ENCODE peak calls at places on chromosomes 13 and 19, in ten cellular contexts. C, P, J, O, E, H, A, N, Z and V are unnamed samples.

GRCh38 chr13:32427852-32428580 is at the start of gene N4BP2L1:
- DNase-seq in C (peak; percentile 83), J (peak; percentile 63), Z (peak; percentile 92), O (peak; percentile 88), H (no peak), A (peak; percentile 34), E (peak; percentile 50), P (peak; percentile 64), N (peak; percentile 44), V (peak; percentile 31)

GRCh38 chr19:756232-756631 is 5.3 kb downstream of the MISP start:
- DNase-seq in H (no peak), E (no peak), J (no peak), A (peak; percentile 36), P (no peak), N (peak; percentile 73), Z (no peak), O (no peak), C (no peak), V (peak; percentile 26)

GRCh38 chr13:77544365-77544764 is 8.9 kb downstream of the SCEL start:
- DNase-seq in N (peak; percentile 20), P (peak; percentile 72), J (peak; percentile 25), E (peak; percentile 14), C (peak; percentile 67), H (peak; percentile 48), Z (peak; percentile 27), O (peak; percentile 53), A (peak; percentile 63), V (peak; percentile 5)

GRCh38 chr19:5973867-5974635 is 3.9 kb downstream of the RANBP3 start:
- DNase-seq in E (no peak), H (no peak), P (no peak), A (no peak), Z (no peak), C (no peak), O (no peak), J (no peak), N (no peak), V (no peak)

GRCh38 chr19:43504426-43505185 is at the start of gene PHLDB3:
- DNase-seq in N (no peak), O (peak; percentile 59), C (peak; percentile 63), H (no peak), E (peak; percentile 48), Z (peak; percentile 45), A (no peak), J (no peak), P (no peak), V (peak; percentile 12)

GRCh38 chr19:12647490-12648071 is 19.0 kb downstream of the MAN2B1 start:
- DNase-seq in E (no peak), O (peak; percentile 88), Z (peak; percentile 82), P (no peak), J (no peak), C (peak; percentile 88), H (no peak), A (peak; percentile 19), N (peak; percentile 47), V (peak; percentile 16)

GRCh38 chr19:572891-573825 is 762 bp downstream of the BSG start:
- DNase-seq in J (no peak), H (no peak), Z (peak; percentile 68), E (peak; percentile 69), A (peak; percentile 65), P (peak; percentile 43), N (peak; percentile 67), C (peak; percentile 80), O (peak; percentile 63), V (peak; percentile 52)

GRCh38 chr19:12603714-12604113 is 6.9 kb downstream of the ZNF490 start:
- DNase-seq in H (peak; percentile 73), N (no peak), P (no peak), C (no peak), O (no peak), Z (no peak), J (no peak), E (no peak), A (peak; percentile 66), V (peak; percentile 36)

GRCh38 chr13:110010433-110011135 is 224.2 kb upstream of the IRS2 start:
- DNase-seq in C (no peak), N (peak; percentile 4), Z (no peak), A (peak; percentile 45), E (no peak), P (no peak), J (no peak), H (no peak), O (no peak), V (no peak)

GRCh38 chr19:12639901-12640613 is 26.5 kb downstream of the MAN2B1 start:
- DNase-seq in C (peak; percentile 91), N (peak; percentile 85), P (peak; percentile 81), Z (peak; percentile 84), H (peak; percentile 16), J (peak; percentile 52), E (peak; percentile 85), A (peak; percentile 69), O (peak; percentile 89), V (peak; percentile 80)

GRCh38 chr19:18500820-18501219 is 21.1 kb downstream of the ELL start:
- DNase-seq in J (no peak), H (no peak), A (no peak), Z (no peak), P (peak; percentile 77), C (peak; percentile 72), O (peak; percentile 78), N (no peak), E (no peak), V (no peak)

GRCh38 chr19:55276720-55277430 is 3.0 kb downstream of the HSPBP1 start:
- DNase-seq in A (no peak), H (no peak), E (no peak), Z (no peak), C (no peak), P (no peak), N (no peak), J (no peak), O (no peak), V (no peak)

DNA sequence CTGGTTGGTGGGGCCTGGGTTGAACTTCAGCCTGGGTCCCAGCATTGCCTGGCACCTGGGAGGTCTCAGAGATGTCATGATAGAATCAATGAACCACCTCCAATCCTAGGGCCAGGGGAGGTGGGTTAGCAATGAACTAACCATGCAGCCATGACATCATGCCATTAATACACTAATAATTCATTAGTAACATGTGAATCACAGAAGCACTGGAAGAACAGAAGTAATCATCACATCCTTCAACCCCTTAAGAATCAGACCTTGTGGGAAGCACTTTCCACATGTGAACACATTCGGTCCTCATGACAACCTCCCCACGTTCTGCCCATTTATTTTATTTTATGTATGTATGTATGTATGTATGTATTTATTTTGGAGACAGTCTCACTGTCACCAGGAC is 6.9 kb downstream of the NOSIP start:
- DNase-seq in A (no peak), J (no peak), P (no peak), Z (no peak), N (no peak), E (no peak), O (no peak), H (no peak), C (no peak), V (no peak)
- H3K4me3 ChIP-seq in A (no peak overlapping the region), J (no peak overlapping the region), P (no peak overlapping the region), Z (no peak overlapping the region), N (no peak overlapping the region), E (no peak overlapping the region), O (no peak overlapping the region), H (no peak overlapping the region), C (peak overlapping the region; percentile 7), V (no peak overlapping the region)

DNA sequence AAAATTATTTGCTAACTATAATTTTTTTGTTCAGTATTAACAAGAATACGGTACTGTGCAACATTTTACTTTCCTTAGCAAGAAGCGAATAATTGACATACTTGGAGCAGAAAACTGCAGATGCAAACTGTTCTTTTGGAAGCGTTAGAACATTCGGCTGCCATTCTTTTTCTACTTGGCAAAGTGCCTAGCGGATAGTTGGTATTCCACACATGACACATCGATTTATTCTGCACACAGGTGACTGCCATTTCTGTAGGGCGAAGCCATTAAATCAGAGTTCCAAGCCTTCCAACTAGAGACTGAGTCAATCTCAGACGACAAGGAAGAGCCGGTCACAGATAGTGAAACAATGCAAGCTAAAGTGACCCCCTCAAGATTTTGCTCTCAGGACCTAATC is 117.4 kb downstream of the TRPC4 start:
- DNase-seq in H (no peak), P (no peak), A (no peak), N (no peak), C (no peak), Z (no peak), O (no peak), J (no peak), E (no peak), V (no peak)
- TF ChIP-seq CTCF in H (no peak), P (no peak), A (no peak), N (no peak), C (no peak), Z (no peak), O (no peak), J (no peak), E (no peak), V (no peak)

DNA sequence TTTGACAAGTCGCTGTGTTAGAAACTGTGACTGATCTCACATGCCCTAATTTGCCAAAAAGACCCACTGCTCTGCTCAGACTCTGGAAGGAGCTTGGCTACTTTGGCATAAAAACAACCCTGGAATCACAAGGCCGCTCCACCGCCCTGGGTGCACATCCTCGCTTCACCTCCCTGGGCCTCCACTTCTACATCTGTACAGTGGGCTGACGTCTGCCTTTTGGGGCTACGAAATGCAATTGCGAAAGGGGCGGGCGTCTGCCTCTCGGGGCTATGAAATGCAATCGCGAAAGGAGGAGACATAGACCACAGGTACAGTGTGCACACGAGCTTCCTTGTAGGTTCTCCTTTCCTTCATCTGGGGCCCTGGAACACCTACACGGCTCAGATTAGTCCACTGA is 74.2 kb downstream of the SLC7A1 start:
- DNase-seq in O (no peak), C (no peak), H (no peak), J (no peak), A (no peak), N (no peak), Z (no peak), P (no peak), E (no peak), V (no peak)
- H3K4me3 ChIP-seq in O (no peak overlapping the region), C (no peak overlapping the region), H (no peak overlapping the region), J (no peak overlapping the region), A (no peak overlapping the region), N (no peak overlapping the region), Z (no peak overlapping the region), P (no peak overlapping the region), E (no peak overlapping the region), V (no peak overlapping the region)

GRCh38 chr19:3098515-3099346 is 4.6 kb downstream of the GNA11 start:
- DNase-seq in E (no peak), H (peak; percentile 12), A (peak; percentile 28), C (peak; percentile 87), Z (no peak), N (peak; percentile 49), P (peak; percentile 86), O (peak; percentile 63), J (no peak), V (peak; percentile 43)

GRCh38 chr19:3099347-3100145 is 5.4 kb downstream of the GNA11 start:
- DNase-seq in Z (no peak), E (no peak), H (no peak), A (no peak), J (no peak), N (no peak), C (no peak), O (no peak), P (no peak), V (no peak)

GRCh38 chr19:3096902-3097326 is 2.8 kb downstream of the GNA11 start:
- DNase-seq in A (no peak), Z (no peak), O (no peak), P (no peak), H (no peak), N (no peak), J (no peak), E (no peak), C (no peak), V (no peak)

GRCh38 chr19:3097442-3097871 is 3.3 kb downstream of the GNA11 start:
- DNase-seq in E (no peak), A (no peak), Z (no peak), O (peak; percentile 64), C (peak; percentile 65), P (no peak), N (no peak), J (no peak), H (no peak), V (no peak)

GRCh38 chr19:3098141-3098514 is 4.0 kb downstream of the GNA11 start:
- DNase-seq in J (no peak), N (peak; percentile 59), A (no peak), E (no peak), P (peak; percentile 57), O (peak; percentile 27), H (no peak), C (peak; percentile 80), Z (no peak), V (peak; percentile 33)
- TF ChIP-seq CTCF in J (no peak), N (peak; percentile 23), A (no peak), E (no peak), P (peak; percentile 32), O (no peak), H (no peak), C (peak; percentile 16), Z (no peak), V (no peak)